ENCODE peak calls at places on chromosomes 7 and 10, in five cellular contexts. D is kidney epithelial cell, Q is choroid plexus epithelial cell, S is neural progenitor cell, N is transverse colon. X is an unnamed sample.

GRCh38 chr7:150326657-150327268 is 3.4 kb upstream of the ACTR3C start:
- DNase-seq in D (no peak), S (no peak), Q (no peak), N (no peak), X (no peak)

GRCh38 chr7:104983620-104984539 is 30.1 kb upstream of the KMT2E start:
- DNase-seq in Q (peak; percentile 85), N (peak; percentile 91), S (peak; percentile 92), D (no peak), X (peak; percentile 82)

GRCh38 chr10:121648078-121648477 is 49.8 kb upstream of the FGFR2 start:
- DNase-seq in D (no peak), Q (no peak), N (no peak), S (peak; percentile 52), X (no peak)

GRCh38 chr7:100486753-100487446 is 3.2 kb downstream of the NYAP1 start:
- DNase-seq in N (no peak), Q (peak; percentile 66), S (peak; percentile 59), D (no peak), X (peak; percentile 48)

GRCh38 chr7:34365011-34365410 is 293.0 kb upstream of the NPSR1 start:
- DNase-seq in Q (no peak), D (no peak), S (no peak), N (no peak), X (no peak)

GRCh38 chr7:55271069-55271468 is 94.1 kb upstream of the LANCL2 start:
- DNase-seq in Q (peak; percentile 65), N (no peak), D (no peak), S (no peak), X (peak; percentile 33)

GRCh38 chr7:80634505-80634904 is 3.9 kb upstream of the CD36 start:
- DNase-seq in N (no peak), D (no peak), S (no peak), Q (peak; percentile 94), X (peak; percentile 94)

GRCh38 chr10:31112961-31113360 is 81.3 kb upstream of the ZNF438 start:
- DNase-seq in D (no peak), S (no peak), Q (no peak), N (no peak), X (peak; percentile 47)

GRCh38 chr7:36487756-36488336 is 98.2 kb downstream of the ANLN start:
- DNase-seq in S (peak; percentile 70), N (no peak), Q (peak; percentile 85), D (peak; percentile 23), X (peak; percentile 65)

GRCh38 chr7:22860784-22861482 is 38.3 kb upstream of the TOMM7 start:
- DNase-seq in N (no peak), Q (no peak), S (peak; percentile 4), D (no peak), X (no peak)

GRCh38 chr10:122993797-122994336 is 13.7 kb downstream of the PSTK start:
- DNase-seq in Q (no peak), D (no peak), S (no peak), N (no peak), X (no peak)

GRCh38 chr10:57202356-57202755 is 841.3 kb upstream of the ZWINT start:
- DNase-seq in N (no peak), D (no peak), Q (no peak), S (peak; percentile 2), X (no peak)

DNA sequence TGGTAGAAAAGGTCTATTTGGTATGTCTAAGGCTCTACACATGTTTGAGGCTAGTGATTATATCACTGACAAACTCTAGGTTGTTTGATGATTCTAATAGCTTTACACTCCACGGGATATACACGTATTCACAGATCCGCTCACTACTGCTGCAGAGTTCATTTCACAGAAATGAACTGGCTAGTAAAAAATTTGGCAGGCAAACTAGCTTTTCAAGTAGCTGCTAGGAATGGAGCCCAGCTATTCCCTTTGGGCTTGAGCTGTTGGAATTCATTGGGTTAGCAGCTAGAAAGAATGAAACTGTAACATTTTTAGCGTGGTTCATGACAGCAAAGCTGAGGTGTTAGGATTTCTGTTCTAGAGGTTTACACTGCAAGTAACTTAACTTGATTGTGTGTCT is 37.6 kb downstream of the R3HCC1L start:
- DNase-seq in Q (peak; percentile 18), N (no peak), D (no peak), S (no peak), X (peak; percentile 67)
- H3K4me3 ChIP-seq in Q (no peak overlapping the region), N (no peak overlapping the region), D (no peak overlapping the region), S (no peak overlapping the region), X (no peak overlapping the region)

GRCh38 chr7:64793106-64793755 is 997 bp upstream of the ZNF138 start:
- DNase-seq in Q (no peak), S (no peak), N (no peak), D (no peak), X (peak; percentile 25)

GRCh38 chr7:64795176-64795575 is 948 bp downstream of the ZNF138 start:
- DNase-seq in S (peak; percentile 50), Q (no peak), D (no peak), N (no peak), X (no peak)

DNA sequence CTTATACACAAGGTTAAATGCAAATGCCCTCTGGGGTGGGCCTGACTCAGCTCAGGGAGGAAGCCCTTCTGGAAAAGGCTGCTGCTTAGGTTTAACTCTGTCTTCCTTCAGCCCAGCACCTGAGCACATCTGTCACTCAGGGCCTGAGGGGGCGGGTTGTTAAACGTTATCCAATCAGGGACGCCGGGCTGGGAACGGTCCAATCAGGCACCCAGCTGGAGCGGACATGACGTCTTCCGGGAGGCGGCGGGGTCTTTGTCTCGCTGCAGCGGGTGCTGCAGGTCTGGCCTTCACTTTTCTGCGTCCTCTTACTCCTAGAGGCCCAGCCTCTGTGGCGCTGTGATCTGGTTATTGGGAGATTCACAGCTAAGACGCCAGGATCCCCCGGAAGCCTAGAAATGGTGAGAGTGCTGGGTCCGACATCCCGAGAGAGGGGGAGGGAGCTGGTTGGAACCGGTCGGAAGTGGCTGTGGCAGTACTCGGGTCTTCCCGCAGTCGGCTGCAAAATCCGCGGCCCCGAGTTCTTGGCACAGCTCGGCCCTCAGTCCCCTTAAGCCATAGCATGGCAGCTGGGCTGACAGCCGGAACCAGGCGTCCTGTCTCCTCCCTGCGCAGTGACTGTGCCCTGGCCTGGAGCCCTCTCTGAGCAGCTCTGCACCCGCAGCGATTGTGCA is at the start of gene ZNF138:
- DNase-seq in N (peak; percentile 96), D (peak; percentile 88), Q (peak; percentile 96), S (peak; percentile 98), X (peak; percentile 91)
- TF ChIP-seq CTCF in N (peak; percentile 31), D (no peak), Q (no peak), S (no peak), X (no peak)

GRCh38 chr7:108171164-108171563 is 41.0 kb upstream of the LAMB4 start:
- DNase-seq in S (no peak), D (no peak), N (no peak), Q (peak; percentile 34), X (no peak)

GRCh38 chr7:108167460-108167859 is 37.3 kb upstream of the LAMB4 start:
- DNase-seq in Q (no peak), N (no peak), S (no peak), D (no peak), X (peak; percentile 64)

GRCh38 chr7:108165726-108166125 is 35.6 kb upstream of the LAMB4 start:
- DNase-seq in S (no peak), N (no peak), D (no peak), Q (peak; percentile 62), X (no peak)

GRCh38 chr7:108166687-108167086 is 36.5 kb upstream of the LAMB4 start:
- DNase-seq in S (no peak), D (no peak), Q (no peak), N (no peak), X (no peak)

DNA sequence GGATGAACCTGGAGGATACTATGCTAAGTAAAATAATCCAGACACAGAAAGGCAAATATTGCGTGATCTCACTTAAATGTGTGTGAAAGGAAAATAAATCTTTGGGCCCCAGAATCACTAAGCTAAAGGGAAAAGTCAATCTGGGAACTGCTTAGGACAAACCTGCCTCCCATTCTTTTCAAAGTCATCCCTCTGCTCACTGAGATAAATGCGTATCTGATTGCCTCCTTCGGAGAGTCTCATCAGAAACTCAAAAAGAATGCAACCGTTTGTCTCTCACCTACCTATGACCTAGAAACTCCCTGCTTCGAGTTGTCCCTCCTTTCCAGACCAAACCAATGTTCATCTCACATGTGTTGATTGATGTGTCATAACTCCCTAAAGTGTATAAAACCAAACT is 40.1 kb upstream of the LAMB4 start:
- DNase-seq in D (no peak), S (no peak), N (no peak), Q (no peak), X (no peak)
- H3K4me3 ChIP-seq in D (no peak overlapping the region), S (no peak overlapping the region), N (no peak overlapping the region), Q (no peak overlapping the region), X (no peak overlapping the region)

GRCh38 chr7:7970113-7970619 is 1.6 kb downstream of the GLCCI1 start:
- DNase-seq in S (peak; percentile 55), Q (no peak), D (no peak), N (no peak), X (no peak)

GRCh38 chr7:7968544-7969305 is at the start of gene GLCCI1:
- DNase-seq in S (peak; percentile 98), D (peak; percentile 72), Q (peak; percentile 98), N (peak; percentile 97), X (peak; percentile 94)

GRCh38 chr7:7967909-7968543 is 570 bp upstream of the GLCCI1 start:
- DNase-seq in D (no peak), S (peak; percentile 9), Q (no peak), N (no peak), X (no peak)

GRCh38 chr7:7970620-7971307 is 2.2 kb downstream of the GLCCI1 start:
- DNase-seq in S (peak; percentile 7), D (no peak), N (no peak), Q (peak; percentile 33), X (no peak)

GRCh38 chr7:7969306-7970112 is 913 bp downstream of the GLCCI1 start:
- DNase-seq in S (peak; percentile 61), N (peak; percentile 44), D (no peak), Q (peak; percentile 55), X (no peak)
- TF ChIP-seq CTCF in S (peak; percentile 19), N (peak; percentile 35), D (peak; percentile 13), Q (peak; percentile 12), X (no peak)

GRCh38 chr7:157466473-157467261 is 129.9 kb downstream of the DNAJB6 start:
- DNase-seq in D (no peak), N (no peak), S (peak; percentile 61), Q (no peak), X (no peak)
- H3K4me3 ChIP-seq in D (no peak overlapping the region), N (no peak overlapping the region), S (no peak overlapping the region), Q (no peak overlapping the region), X (no peak overlapping the region)

GRCh38 chr10:66637273-66638036 is 288.4 kb upstream of the LRRTM3 start:
- DNase-seq in N (no peak), D (no peak), Q (no peak), S (no peak), X (no peak)
- TF ChIP-seq CTCF in N (no peak), D (no peak), Q (no peak), S (no peak), X (no peak)

GRCh38 chr7:194257-194995 is 2.1 kb downstream of the FAM20C start:
- DNase-seq in N (no peak), S (no peak), Q (peak; percentile 73), D (no peak), X (no peak)
- H3K4me3 ChIP-seq in N (peak overlapping the region; percentile 74), S (peak overlapping the region; percentile 57), Q (peak overlapping the region; percentile 83), D (peak overlapping the region; percentile 59), X (peak overlapping the region; percentile 95)